ENCODE peak calls at places on chromosomes 1 and 21, in five cellular contexts. Q is GM12892; U is effector memory CD4-positive, alpha-beta T cell; P is CD4-positive, alpha-beta T cell; T is NCI-H2029. X is an unnamed sample.

GRCh38 chr1:58934711-58935110 is 150.9 kb upstream of the JUN start:
- DNase-seq in Q (no peak), U (no peak), T (no peak), P (no peak), X (no peak)

GRCh38 chr1:50851466-50851865 is 108.6 kb downstream of the FAF1 start:
- DNase-seq in T (no peak), P (no peak), Q (no peak), U (no peak), X (no peak)

GRCh38 chr1:213727853-213728592 is 259.8 kb upstream of the PROX1 start:
- DNase-seq in P (no peak), T (no peak), Q (no peak), U (no peak), X (no peak)

GRCh38 chr21:31557421-31557955 is 102.0 kb upstream of the SOD1 start:
- DNase-seq in P (peak; percentile 6), Q (no peak), U (no peak), T (peak; percentile 26), X (no peak)

GRCh38 chr21:33325222-33326067 is 675 bp downstream of the IFNAR1 start:
- DNase-seq in P (peak; percentile 70), U (peak; percentile 65), Q (no peak), T (peak; percentile 71), X (peak; percentile 81)

GRCh38 chr1:33078030-33078591 is 2.8 kb upstream of the AZIN2 start:
- DNase-seq in T (no peak), P (no peak), Q (no peak), U (no peak), X (no peak)

GRCh38 chr1:53278294-53278693 is 40.0 kb upstream of the MAGOH start:
- DNase-seq in P (peak; percentile 64), U (peak; percentile 39), Q (peak; percentile 80), T (no peak), X (peak; percentile 80)

GRCh38 chr1:223363856-223364684 is at the start of gene SUSD4:
- DNase-seq in Q (peak; percentile 30), U (peak; percentile 53), T (peak; percentile 53), P (peak; percentile 76), X (peak; percentile 21)

GRCh38 chr1:23558140-23558871 is 995 bp downstream of the ID3 start:
- DNase-seq in T (no peak), P (peak; percentile 34), Q (no peak), U (peak; percentile 15), X (peak; percentile 88)

GRCh38 chr1:227370463-227371254 is 52.4 kb upstream of the CDC42BPA start:
- DNase-seq in U (no peak), Q (no peak), P (no peak), T (no peak), X (no peak)

GRCh38 chr1:28518745-28519341 is 13.0 kb downstream of the RCC1 start:
- DNase-seq in Q (no peak), P (no peak), T (no peak), U (no peak), X (no peak)

GRCh38 chr1:53734650-53735211 is 4.2 kb downstream of the GLIS1 start:
- DNase-seq in P (no peak), Q (no peak), U (no peak), T (no peak), X (no peak)

X was measured in Peyer's patch.